ENCODE peak calls at places on chromosomes 4 and X, in nine cellular contexts. F is HL-60; V is lung; Q is choroid plexus epithelial cell; P is endodermal cell; L is GM23248; T is amniotic stem cell; U is activated T-helper 1 cell treated with anti-CD3 and anti-CD28 coated beads, Interleukin-2, amount 50 U/mL, for 16 hours; Y is GM13976. D is an unnamed sample.

GRCh38 chrX:154365052-154365600 is 9.3 kb downstream of the FLNA start:
- DNase-seq in T (no peak), F (no peak), Y (no peak), P (no peak), U (no peak), Q (no peak), V (no peak), L (no peak), D (no peak)

GRCh38 chrX:108199691-108200090 is 108.1 kb downstream of the ATG4A start:
- DNase-seq in Q (peak; percentile 62), L (peak; percentile 53), P (peak; percentile 77), T (no peak), F (peak; percentile 2), U (no peak), Y (no peak), V (no peak), D (peak; percentile 41)

GRCh38 chr4:52780206-52780605 is 29.0 kb upstream of the ERVMER34-1 start:
- DNase-seq in Q (peak; percentile 23), U (no peak), Y (no peak), F (no peak), P (no peak), L (peak; percentile 81), T (no peak), V (no peak), D (no peak)

GRCh38 chr4:35541146-35541887 is 703.0 kb downstream of the ARAP2 start:
- DNase-seq in Q (no peak), L (no peak), U (no peak), P (peak; percentile 55), V (no peak), Y (no peak), T (no peak), F (no peak), D (no peak)

GRCh38 chr4:2806392-2807355 is 13.8 kb downstream of the SH3BP2 start:
- DNase-seq in Q (peak; percentile 57), L (peak; percentile 80), U (no peak), Y (no peak), V (peak; percentile 76), F (no peak), P (no peak), T (no peak), D (peak; percentile 23)

GRCh38 chr4:38753021-38753806 is 29.6 kb downstream of the TLR10 start:
- DNase-seq in P (peak; percentile 97), V (peak; percentile 75), T (peak; percentile 88), F (no peak), Y (no peak), L (peak; percentile 98), Q (peak; percentile 99), U (no peak), D (no peak)

GRCh38 chrX:107826286-107827136 is 845 bp downstream of the MID2 start:
- DNase-seq in V (no peak), L (peak; percentile 67), Q (peak; percentile 56), Y (peak; percentile 45), U (peak; percentile 6), P (peak; percentile 78), T (no peak), F (no peak), D (no peak)

GRCh38 chrX:19855700-19856381 is 31.6 kb downstream of the SH3KBP1 start:
- DNase-seq in P (no peak), Q (no peak), Y (no peak), L (peak; percentile 57), F (no peak), T (no peak), V (no peak), U (no peak), D (peak; percentile 22)

GRCh38 chr4:184400375-184400870 is 73.9 kb downstream of the IRF2 start:
- DNase-seq in V (no peak), Q (peak; percentile 98), L (peak; percentile 94), F (no peak), U (no peak), P (no peak), T (peak; percentile 87), Y (no peak), D (peak; percentile 91)

GRCh38 chr4:174209296-174209695 is 74.2 kb downstream of the FBXO8 start:
- DNase-seq in L (peak; percentile 30), P (no peak), V (no peak), T (no peak), F (no peak), Q (no peak), U (no peak), Y (no peak), D (no peak)

GRCh38 chrX:17559728-17560379 is 177.4 kb upstream of the SCML1 start:
- DNase-seq in U (no peak), T (peak; percentile 54), V (no peak), Y (no peak), P (no peak), Q (peak; percentile 89), L (peak; percentile 83), F (no peak), D (peak; percentile 26)

GRCh38 chrX:133555796-133556458 is 140.6 kb upstream of the GPC4 start:
- DNase-seq in T (no peak), P (no peak), Y (no peak), V (no peak), F (no peak), Q (no peak), L (no peak), U (no peak), D (no peak)

GRCh38 chr4:6175426-6175825 is 24.9 kb downstream of the JAKMIP1 start:
- DNase-seq in V (no peak), T (no peak), L (no peak), Y (no peak), Q (no peak), U (no peak), P (no peak), F (no peak), D (no peak)

GRCh38 chr4:78951862-78952472 is 12.7 kb upstream of the PAQR3 start:
- DNase-seq in U (no peak), F (peak; percentile 51), V (no peak), L (peak; percentile 67), Y (peak; percentile 21), P (no peak), Q (peak; percentile 68), T (peak; percentile 32), D (peak; percentile 45)

GRCh38 chr4:106569151-106570029 is 200.8 kb upstream of the GIMD1 start:
- DNase-seq in Y (no peak), L (peak; percentile 53), V (no peak), T (no peak), P (no peak), F (no peak), U (no peak), Q (peak; percentile 7), D (no peak)

GRCh38 chrX:14941301-14941700 is 68.1 kb downstream of the MOSPD2 start:
- DNase-seq in F (no peak), Y (no peak), T (no peak), Q (no peak), V (no peak), P (no peak), U (no peak), L (no peak), D (no peak)

GRCh38 chrX:96770315-96770714 is 85.7 kb downstream of the DIAPH2 start:
- DNase-seq in P (no peak), L (peak; percentile 45), V (no peak), Q (peak; percentile 41), Y (no peak), U (no peak), T (no peak), F (no peak), D (peak; percentile 22)

GRCh38 chrX:13742397-13743176 is 8.0 kb downstream of the OFD1 start:
- DNase-seq in T (no peak), U (no peak), L (no peak), Y (peak; percentile 61), V (no peak), Q (no peak), P (no peak), F (peak; percentile 59), D (no peak)

GRCh38 chr4:2371765-2372487 is 46.5 kb downstream of the ZFYVE28 start:
- DNase-seq in U (no peak), V (no peak), F (no peak), L (no peak), Q (no peak), T (no peak), Y (no peak), P (no peak), D (no peak)

GRCh38 chr4:152258804-152259708 is 276.8 kb downstream of the FBXW7 start:
- DNase-seq in L (peak; percentile 95), T (peak; percentile 24), Q (peak; percentile 67), V (no peak), U (no peak), P (no peak), Y (no peak), F (no peak), D (peak; percentile 95)

GRCh38 chrX:111040377-111041017 is 55.5 kb upstream of the PAK3 start:
- DNase-seq in L (peak; percentile 7), T (no peak), Q (peak; percentile 4), F (no peak), V (no peak), P (no peak), U (no peak), Y (no peak), D (no peak)

GRCh38 chr4:110586137-110586850 is 36.6 kb downstream of the PITX2 start:
- DNase-seq in P (no peak), F (no peak), L (peak; percentile 87), V (no peak), T (peak; percentile 3), Y (peak; percentile 51), U (no peak), Q (peak; percentile 87), D (peak; percentile 9)

GRCh38 chr4:185782523-185782922 is 29.5 kb downstream of the SORBS2 start:
- DNase-seq in P (no peak), L (peak; percentile 6), Q (peak; percentile 83), T (no peak), V (no peak), U (no peak), Y (no peak), F (no peak), D (peak; percentile 86)

GRCh38 chrX:43813898-43814297 is 68.4 kb downstream of the MAOB start:
- DNase-seq in P (peak; percentile 75), V (no peak), L (peak; percentile 14), F (peak; percentile 4), Y (no peak), U (no peak), T (no peak), Q (peak; percentile 5), D (no peak)

GRCh38 chr4:7371122-7371941 is 63.4 kb downstream of the PSAPL1 start:
- DNase-seq in L (peak; percentile 13), Y (no peak), U (no peak), F (no peak), P (no peak), T (peak; percentile 24), Q (peak; percentile 53), V (no peak), D (no peak)

GRCh38 chr4:108172780-108173598 is 4.3 kb upstream of the LEF1 start:
- DNase-seq in T (no peak), U (peak; percentile 40), F (no peak), Q (peak; percentile 50), L (peak; percentile 38), V (no peak), Y (peak; percentile 82), P (peak; percentile 80), D (no peak)

GRCh38 chr4:158195297-158195696 is 15.0 kb upstream of the TMEM144 start:
- DNase-seq in Y (no peak), F (no peak), U (no peak), V (no peak), Q (no peak), T (no peak), P (no peak), L (peak; percentile 15), D (no peak)

GRCh38 chr4:2296621-2297601 is 35.0 kb upstream of the MXD4 start:
- DNase-seq in Q (no peak), L (no peak), U (no peak), T (no peak), P (peak; percentile 49), Y (no peak), F (no peak), V (no peak), D (no peak)

GRCh38 chrX:77447339-77448149 is at the start of gene FGF16:
- DNase-seq in U (no peak), V (no peak), F (peak; percentile 14), Q (no peak), P (peak; percentile 66), L (no peak), Y (peak; percentile 41), T (no peak), D (no peak)